ENCODE peak calls at places on chromosome 7, in five cellular contexts. Y is lower leg skin, C is esophagus squamous epithelium, V is uterus, T is stomach. X is an unnamed sample.

GRCh38 chr7:98870071-98870651 is 347 bp upstream of the TMEM130 start:
- DNase-seq in Y (no peak), C (no peak), V (peak), T (no peak), X (peak)

GRCh38 chr7:78924581-78924980 is 528.9 kb downstream of the MAGI2 start:
- DNase-seq in Y (no peak), C (no peak), V (no peak), T (no peak), X (peak)

GRCh38 chr7:94375713-94376112 is 19.0 kb upstream of the COL1A2 start:
- DNase-seq in Y (no peak), C (no peak), V (peak), T (no peak), X (no peak)

GRCh38 chr7:155357573-155358041 is 59.9 kb downstream of the INSIG1 start:
- DNase-seq in Y (no peak), C (no peak), V (no peak), T (no peak), X (peak)

GRCh38 chr7:44293561-44294324 is 31.7 kb downstream of the CAMK2B start:
- DNase-seq in Y (peak), C (no peak), V (peak), T (peak), X (peak)

GRCh38 chr7:99312316-99313203 is 13.1 kb upstream of the ARPC1A start:
- DNase-seq in Y (peak), C (no peak), V (peak), T (peak), X (peak)

GRCh38 chr7:1121886-1122831 is 34.2 kb downstream of the GPER1 start:
- DNase-seq in Y (no peak), C (no peak), V (no peak), T (no peak), X (peak)

GRCh38 chr7:7707756-7708310 is 10.6 kb downstream of the RPA3 start:
- DNase-seq in Y (no peak), C (no peak), V (no peak), T (no peak), X (no peak)

GRCh38 chr7:138865843-138866242 is 67.8 kb upstream of the ATP6V0A4 start:
- DNase-seq in Y (no peak), C (no peak), V (no peak), T (no peak), X (peak)

GRCh38 chr7:102291056-102291915 is 4.6 kb downstream of the SH2B2 start:
- DNase-seq in Y (no peak), C (no peak), V (no peak), T (no peak), X (no peak)

GRCh38 chr7:104943502-104944343 is 70.3 kb upstream of the KMT2E start:
- DNase-seq in Y (peak), C (no peak), V (peak), T (peak), X (peak)

GRCh38 chr7:20307119-20307518 is 23.6 kb upstream of the ITGB8 start:
- DNase-seq in Y (no peak), C (no peak), V (no peak), T (no peak), X (no peak)

GRCh38 chr7:47301657-47302295 is 280.1 kb downstream of the TNS3 start:
- DNase-seq in Y (no peak), C (no peak), V (no peak), T (no peak), X (no peak)

GRCh38 chr7:130901209-130901783 is 167.3 kb upstream of the KLF14 start:
- DNase-seq in Y (no peak), C (no peak), V (peak), T (peak), X (no peak)

GRCh38 chr7:19944363-19945120 is 171.1 kb upstream of the TMEM196 start:
- DNase-seq in Y (no peak), C (no peak), V (no peak), T (no peak), X (no peak)

GRCh38 chr7:95199779-95200558 is 124.4 kb downstream of the PON1 start:
- DNase-seq in Y (no peak), C (no peak), V (peak), T (no peak), X (peak)

GRCh38 chr7:113207441-113207840 is 89.1 kb upstream of the SMIM30 start:
- DNase-seq in Y (no peak), C (no peak), V (no peak), T (no peak), X (no peak)

GRCh38 chr7:20329389-20330175 is 1.1 kb upstream of the ITGB8 start:
- DNase-seq in Y (peak), C (no peak), V (peak), T (peak), X (peak)

GRCh38 chr7:82234457-82235049 is 209.0 kb downstream of the CACNA2D1 start:
- DNase-seq in Y (no peak), C (no peak), V (no peak), T (no peak), X (peak)

DNA sequence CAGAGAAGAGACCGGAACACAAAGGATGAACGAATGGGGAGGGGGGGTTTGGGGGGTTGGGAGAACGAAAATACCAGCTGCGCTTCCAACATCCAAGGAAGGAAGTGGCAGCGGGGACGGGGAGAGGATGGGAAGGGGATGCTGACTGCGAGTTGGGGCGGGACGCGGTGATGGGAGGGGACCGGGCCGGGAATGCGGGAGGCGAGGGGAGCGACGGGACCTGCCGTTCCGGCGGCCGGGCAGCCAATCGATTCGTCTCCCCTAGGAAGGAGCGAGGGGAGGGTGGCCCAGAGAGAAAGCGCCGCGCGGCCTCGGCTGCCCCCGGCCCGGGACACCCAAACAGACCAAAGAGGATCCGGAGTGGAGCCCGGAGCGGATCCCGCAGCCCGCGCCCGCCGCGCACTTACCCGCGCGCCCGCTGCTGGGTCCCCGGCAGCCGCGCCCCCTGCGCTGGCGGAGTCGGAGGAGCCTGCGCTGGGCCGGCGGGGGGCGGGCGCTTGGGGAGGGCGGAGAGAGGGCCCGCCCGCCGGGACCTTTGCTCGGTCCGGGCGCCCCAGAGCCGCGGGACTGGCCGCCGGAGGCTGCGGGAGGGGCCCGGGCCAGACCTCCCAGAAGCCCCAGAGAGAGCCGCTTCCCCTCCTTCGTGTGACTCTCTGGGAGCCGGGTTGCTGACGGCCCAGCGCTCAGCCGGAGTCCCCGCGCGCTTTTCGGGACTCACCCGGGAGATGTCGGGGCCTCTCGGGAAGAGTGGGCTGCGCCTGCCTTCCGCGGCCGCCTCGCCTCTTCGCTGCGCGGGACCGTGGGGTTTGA is at the start of gene GSDME:
- DNase-seq in Y (peak), C (no peak), V (peak), T (peak), X (peak)
- TF ChIP-seq POLR2A in Y (no peak), C (peak), V (no peak), T (no peak), X (no peak)

GRCh38 chr7:151251926-151252835 is 3.7 kb upstream of the SMARCD3 start:
- DNase-seq in Y (no peak), C (no peak), V (peak), T (peak), X (no peak)
- H3K4me3 ChIP-seq in Y (peak), C (peak), V (peak), T (peak), X (no peak)

GRCh38 chr7:50803359-50804337 is 21.0 kb upstream of the GRB10 start:
- DNase-seq in Y (no peak), C (no peak), V (no peak), T (no peak), X (no peak)

GRCh38 chr7:50799873-50800272 is 17.2 kb upstream of the GRB10 start:
- DNase-seq in Y (no peak), C (no peak), V (no peak), T (no peak), X (no peak)

GRCh38 chr7:50798126-50798525 is 15.4 kb upstream of the GRB10 start:
- DNase-seq in Y (no peak), C (no peak), V (no peak), T (no peak), X (no peak)

GRCh38 chr7:50805425-50806130 is 22.9 kb upstream of the GRB10 start:
- DNase-seq in Y (no peak), C (no peak), V (no peak), T (no peak), X (no peak)

GRCh38 chr7:50801907-50802306 is 19.2 kb upstream of the GRB10 start:
- DNase-seq in Y (no peak), C (no peak), V (no peak), T (no peak), X (no peak)
- TF ChIP-seq CTCF in Y (no peak), C (no peak), V (no peak), T (no peak), X (peak)

DNA sequence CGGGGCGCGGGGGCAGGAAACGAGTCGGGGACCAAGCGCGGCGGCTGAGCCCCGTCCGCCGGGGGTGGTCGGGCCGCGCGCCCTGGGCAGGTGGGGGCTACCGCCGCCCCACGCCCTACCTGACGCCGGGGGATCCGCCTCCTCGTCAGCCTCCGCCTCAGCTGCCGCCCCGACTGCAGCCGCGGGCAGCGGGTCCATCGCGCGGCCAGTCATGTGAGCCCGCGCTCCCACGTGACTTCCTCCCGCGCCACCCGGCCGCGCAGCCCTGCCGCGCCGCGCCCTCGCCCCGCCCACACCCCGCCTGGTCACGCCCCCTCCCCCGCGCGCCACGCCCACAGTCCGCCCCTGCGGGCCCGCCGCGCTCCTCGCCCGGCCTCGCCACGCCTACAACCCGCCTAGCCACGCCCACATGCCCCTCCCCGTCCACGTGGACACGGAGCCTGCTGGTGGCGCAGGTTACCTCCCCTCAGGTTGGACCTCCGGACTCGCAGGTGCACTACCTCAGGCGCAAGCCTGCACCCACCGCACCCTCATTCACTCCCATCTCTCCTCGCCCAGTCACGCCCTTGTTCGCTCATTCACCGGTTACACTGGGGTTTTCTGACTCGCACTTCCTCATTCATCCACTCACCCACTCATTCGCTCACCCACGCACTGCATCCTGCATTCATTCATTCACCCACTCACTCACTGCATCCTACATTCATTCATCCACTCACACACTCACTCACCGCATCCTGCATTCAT is at the start of gene SNX8:
- DNase-seq in Y (peak), C (peak), V (peak), T (peak), X (peak)
- TF ChIP-seq POLR2A in Y (no peak), C (peak), V (peak), T (no peak), X (peak)

GRCh38 chr7:28956608-28957063 is 1.5 kb downstream of the TRIL start:
- DNase-seq in Y (peak), C (no peak), V (peak), T (peak), X (peak)
- H3K4me3 ChIP-seq in Y (peak), C (peak), V (peak), T (peak), X (no peak)

GRCh38 chr7:152341039-152341913 is 94.5 kb downstream of the KMT2C start:
- DNase-seq in Y (no peak), C (no peak), V (no peak), T (peak), X (peak)
- TF ChIP-seq CTCF in Y (no peak), C (no peak), V (no peak), T (peak), X (peak)